ENCODE peak calls at places on chromosome 22, in ten cellular contexts. One of them, this sample, is unnamed.

GRCh38 chr22:18109410-18110193 is 1.0 kb upstream of the TUBA8 start:
- DNase-seq in upper lobe of right lung: no peak
- DNase-seq in pancreas: no peak
- DNase-seq in heart right ventricle: no peak
- DNase-seq in heart left ventricle: no peak
- DNase-seq in fibroblast of lung: no peak
- DNase-seq in breast epithelium: no peak
- DNase-seq in cardiac muscle cell: no peak
- DNase-seq in brain microvascular endothelial cell: no peak
- DNase-seq in body of pancreas: no peak
- DNase-seq in this sample: no peak

GRCh38 chr22:20456064-20456721 is 18.6 kb upstream of the SCARF2 start:
- DNase-seq in heart right ventricle: peak; percentile 75
- DNase-seq in upper lobe of right lung: peak; percentile 82
- DNase-seq in brain microvascular endothelial cell: peak; percentile 64
- DNase-seq in fibroblast of lung: peak; percentile 83
- DNase-seq in pancreas: no peak
- DNase-seq in breast epithelium: no peak
- DNase-seq in body of pancreas: peak; percentile 74
- DNase-seq in cardiac muscle cell: peak; percentile 87
- DNase-seq in heart left ventricle: peak; percentile 79
- DNase-seq in this sample: peak; percentile 76

GRCh38 chr22:20127318-20127868 is 4.2 kb upstream of the ZDHHC8 start:
- DNase-seq in heart left ventricle: no peak
- DNase-seq in cardiac muscle cell: no peak
- DNase-seq in breast epithelium: no peak
- DNase-seq in brain microvascular endothelial cell: no peak
- DNase-seq in heart right ventricle: no peak
- DNase-seq in pancreas: no peak
- DNase-seq in upper lobe of right lung: no peak
- DNase-seq in fibroblast of lung: no peak
- DNase-seq in body of pancreas: no peak
- DNase-seq in this sample: no peak

GRCh38 chr22:44693756-44694155 is 8.2 kb upstream of the PRR5 start:
- DNase-seq in cardiac muscle cell: no peak
- DNase-seq in body of pancreas: no peak
- DNase-seq in brain microvascular endothelial cell: no peak
- DNase-seq in upper lobe of right lung: no peak
- DNase-seq in heart right ventricle: no peak
- DNase-seq in breast epithelium: no peak
- DNase-seq in fibroblast of lung: no peak
- DNase-seq in heart left ventricle: no peak
- DNase-seq in pancreas: no peak
- DNase-seq in this sample: no peak

GRCh38 chr22:41197808-41198585 is 7.1 kb upstream of the L3MBTL2 start:
- DNase-seq in heart right ventricle: no peak
- DNase-seq in cardiac muscle cell: peak; percentile 41
- DNase-seq in heart left ventricle: peak; percentile 56
- DNase-seq in pancreas: peak; percentile 53
- DNase-seq in body of pancreas: peak; percentile 45
- DNase-seq in fibroblast of lung: peak; percentile 27
- DNase-seq in brain microvascular endothelial cell: no peak
- DNase-seq in breast epithelium: no peak
- DNase-seq in upper lobe of right lung: peak; percentile 73
- DNase-seq in this sample: peak; percentile 47

GRCh38 chr22:43308451-43309235 is 34.5 kb downstream of the SCUBE1 start:
- DNase-seq in cardiac muscle cell: no peak
- DNase-seq in brain microvascular endothelial cell: no peak
- DNase-seq in breast epithelium: no peak
- DNase-seq in upper lobe of right lung: no peak
- DNase-seq in heart left ventricle: no peak
- DNase-seq in heart right ventricle: no peak
- DNase-seq in body of pancreas: no peak
- DNase-seq in fibroblast of lung: no peak
- DNase-seq in pancreas: no peak
- DNase-seq in this sample: no peak

GRCh38 chr22:21444701-21445436 is 22.3 kb upstream of the TMEM191C start:
- DNase-seq in heart right ventricle: peak; percentile 1
- DNase-seq in upper lobe of right lung: peak; percentile 52
- DNase-seq in heart left ventricle: no peak
- DNase-seq in pancreas: peak; percentile 17
- DNase-seq in cardiac muscle cell: no peak
- DNase-seq in brain microvascular endothelial cell: no peak
- DNase-seq in fibroblast of lung: no peak
- DNase-seq in body of pancreas: peak; percentile 1
- DNase-seq in breast epithelium: peak; percentile 35
- DNase-seq in this sample: peak; percentile 28

GRCh38 chr22:31618471-31619176 is 43.4 kb downstream of the PISD start:
- DNase-seq in upper lobe of right lung: no peak
- DNase-seq in body of pancreas: no peak
- DNase-seq in fibroblast of lung: no peak
- DNase-seq in breast epithelium: no peak
- DNase-seq in heart right ventricle: no peak
- DNase-seq in heart left ventricle: no peak
- DNase-seq in cardiac muscle cell: no peak
- DNase-seq in pancreas: no peak
- DNase-seq in brain microvascular endothelial cell: no peak
- DNase-seq in this sample: no peak

GRCh38 chr22:33110562-33111163 is 52.5 kb upstream of the SYN3 start:
- DNase-seq in cardiac muscle cell: no peak
- DNase-seq in body of pancreas: no peak
- DNase-seq in heart right ventricle: no peak
- DNase-seq in heart left ventricle: no peak
- DNase-seq in upper lobe of right lung: no peak
- DNase-seq in breast epithelium: no peak
- DNase-seq in brain microvascular endothelial cell: no peak
- DNase-seq in fibroblast of lung: no peak
- DNase-seq in pancreas: no peak
- DNase-seq in this sample: no peak

GRCh38 chr22:27420186-27420816 is 381.3 kb downstream of the MN1 start:
- DNase-seq in brain microvascular endothelial cell: no peak
- DNase-seq in upper lobe of right lung: no peak
- DNase-seq in heart right ventricle: no peak
- DNase-seq in body of pancreas: no peak
- DNase-seq in breast epithelium: no peak
- DNase-seq in heart left ventricle: no peak
- DNase-seq in cardiac muscle cell: no peak
- DNase-seq in fibroblast of lung: peak; percentile 49
- DNase-seq in pancreas: no peak
- DNase-seq in this sample: no peak
- H3K27ac ChIP-seq in brain microvascular endothelial cell: peak overlapping the region; percentile 79
- H3K27ac ChIP-seq in upper lobe of right lung: no peak overlapping the region
- H3K27ac ChIP-seq in heart right ventricle: peak overlapping the region; percentile 80
- H3K27ac ChIP-seq in body of pancreas: peak overlapping the region; percentile 82
- H3K27ac ChIP-seq in breast epithelium: peak overlapping the region; percentile 80
- H3K27ac ChIP-seq in heart left ventricle: peak overlapping the region; percentile 9
- H3K27ac ChIP-seq in cardiac muscle cell: no peak overlapping the region
- H3K27ac ChIP-seq in fibroblast of lung: peak overlapping the region; percentile 23
- H3K27ac ChIP-seq in pancreas: peak overlapping the region; percentile 68
- H3K27ac ChIP-seq in this sample: no peak overlapping the region

GRCh38 chr22:23238707-23239106 is 58.4 kb downstream of the BCR start:
- DNase-seq in upper lobe of right lung: no peak
- DNase-seq in brain microvascular endothelial cell: no peak
- DNase-seq in heart right ventricle: no peak
- DNase-seq in cardiac muscle cell: no peak
- DNase-seq in pancreas: no peak
- DNase-seq in body of pancreas: no peak
- DNase-seq in fibroblast of lung: no peak
- DNase-seq in heart left ventricle: peak; percentile 21
- DNase-seq in breast epithelium: no peak
- DNase-seq in this sample: no peak

GRCh38 chr22:23239429-23239828 is 59.1 kb downstream of the BCR start:
- DNase-seq in cardiac muscle cell: no peak
- DNase-seq in heart left ventricle: peak; percentile 13
- DNase-seq in body of pancreas: no peak
- DNase-seq in brain microvascular endothelial cell: no peak
- DNase-seq in fibroblast of lung: no peak
- DNase-seq in upper lobe of right lung: no peak
- DNase-seq in breast epithelium: no peak
- DNase-seq in heart right ventricle: no peak
- DNase-seq in pancreas: no peak
- DNase-seq in this sample: no peak

GRCh38 chr22:23241562-23242472 is 61.5 kb downstream of the BCR start:
- DNase-seq in cardiac muscle cell: no peak
- DNase-seq in breast epithelium: no peak
- DNase-seq in heart right ventricle: no peak
- DNase-seq in body of pancreas: no peak
- DNase-seq in pancreas: no peak
- DNase-seq in upper lobe of right lung: no peak
- DNase-seq in fibroblast of lung: no peak
- DNase-seq in brain microvascular endothelial cell: no peak
- DNase-seq in heart left ventricle: peak; percentile 21
- DNase-seq in this sample: no peak

GRCh38 chr22:23242473-23243001 is 62.2 kb downstream of the BCR start:
- DNase-seq in upper lobe of right lung: no peak
- DNase-seq in cardiac muscle cell: peak; percentile 64
- DNase-seq in heart left ventricle: peak; percentile 4
- DNase-seq in pancreas: no peak
- DNase-seq in breast epithelium: no peak
- DNase-seq in body of pancreas: no peak
- DNase-seq in brain microvascular endothelial cell: peak; percentile 55
- DNase-seq in fibroblast of lung: peak; percentile 58
- DNase-seq in heart right ventricle: no peak
- DNase-seq in this sample: no peak

GRCh38 chr22:23240639-23241389 is 60.5 kb downstream of the BCR start:
- DNase-seq in cardiac muscle cell: no peak
- DNase-seq in heart right ventricle: no peak
- DNase-seq in pancreas: no peak
- DNase-seq in upper lobe of right lung: no peak
- DNase-seq in body of pancreas: no peak
- DNase-seq in brain microvascular endothelial cell: no peak
- DNase-seq in breast epithelium: no peak
- DNase-seq in heart left ventricle: peak; percentile 26
- DNase-seq in fibroblast of lung: no peak
- DNase-seq in this sample: no peak
- TF ChIP-seq CTCF in cardiac muscle cell: peak; percentile 35
- TF ChIP-seq CTCF in heart right ventricle: no peak
- TF ChIP-seq CTCF in pancreas: no peak
- TF ChIP-seq CTCF in upper lobe of right lung: peak; percentile 41
- TF ChIP-seq CTCF in body of pancreas: peak; percentile 12
- TF ChIP-seq CTCF in brain microvascular endothelial cell: peak; percentile 60
- TF ChIP-seq CTCF in breast epithelium: no peak
- TF ChIP-seq CTCF in heart left ventricle: no peak
- TF ChIP-seq CTCF in fibroblast of lung: peak; percentile 25
- TF ChIP-seq CTCF in this sample: no peak

GRCh38 chr22:46021577-46021976 is 44.6 kb upstream of the WNT7B start:
- DNase-seq in breast epithelium: peak; percentile 14
- DNase-seq in cardiac muscle cell: no peak
- DNase-seq in fibroblast of lung: no peak
- DNase-seq in heart right ventricle: no peak
- DNase-seq in heart left ventricle: no peak
- DNase-seq in upper lobe of right lung: peak; percentile 29
- DNase-seq in body of pancreas: no peak
- DNase-seq in brain microvascular endothelial cell: no peak
- DNase-seq in pancreas: no peak
- DNase-seq in this sample: no peak

GRCh38 chr22:46018859-46019258 is 41.9 kb upstream of the WNT7B start:
- DNase-seq in breast epithelium: peak; percentile 17
- DNase-seq in heart left ventricle: no peak
- DNase-seq in brain microvascular endothelial cell: no peak
- DNase-seq in fibroblast of lung: no peak
- DNase-seq in pancreas: no peak
- DNase-seq in cardiac muscle cell: no peak
- DNase-seq in heart right ventricle: no peak
- DNase-seq in upper lobe of right lung: no peak
- DNase-seq in body of pancreas: no peak
- DNase-seq in this sample: no peak

GRCh38 chr22:46017166-46017565 is 40.2 kb upstream of the WNT7B start:
- DNase-seq in body of pancreas: no peak
- DNase-seq in heart right ventricle: no peak
- DNase-seq in fibroblast of lung: peak; percentile 78
- DNase-seq in brain microvascular endothelial cell: no peak
- DNase-seq in cardiac muscle cell: no peak
- DNase-seq in breast epithelium: no peak
- DNase-seq in pancreas: no peak
- DNase-seq in heart left ventricle: no peak
- DNase-seq in upper lobe of right lung: no peak
- DNase-seq in this sample: no peak

GRCh38 chr22:46022881-46023512 is 46.0 kb upstream of the WNT7B start:
- DNase-seq in pancreas: peak; percentile 13
- DNase-seq in brain microvascular endothelial cell: no peak
- DNase-seq in fibroblast of lung: no peak
- DNase-seq in breast epithelium: no peak
- DNase-seq in cardiac muscle cell: no peak
- DNase-seq in body of pancreas: no peak
- DNase-seq in upper lobe of right lung: no peak
- DNase-seq in heart right ventricle: no peak
- DNase-seq in heart left ventricle: no peak
- DNase-seq in this sample: no peak

GRCh38 chr22:46019351-46019750 is 42.4 kb upstream of the WNT7B start:
- DNase-seq in pancreas: peak; percentile 5
- DNase-seq in cardiac muscle cell: no peak
- DNase-seq in body of pancreas: no peak
- DNase-seq in heart right ventricle: no peak
- DNase-seq in fibroblast of lung: no peak
- DNase-seq in heart left ventricle: no peak
- DNase-seq in breast epithelium: peak; percentile 19
- DNase-seq in brain microvascular endothelial cell: no peak
- DNase-seq in upper lobe of right lung: no peak
- DNase-seq in this sample: no peak
- H3K27ac ChIP-seq in pancreas: no peak overlapping the region
- H3K27ac ChIP-seq in cardiac muscle cell: no peak overlapping the region
- H3K27ac ChIP-seq in body of pancreas: no peak overlapping the region
- H3K27ac ChIP-seq in heart right ventricle: no peak overlapping the region
- H3K27ac ChIP-seq in fibroblast of lung: no peak overlapping the region
- H3K27ac ChIP-seq in heart left ventricle: no peak overlapping the region
- H3K27ac ChIP-seq in breast epithelium: peak overlapping the region; percentile 21
- H3K27ac ChIP-seq in brain microvascular endothelial cell: no peak overlapping the region
- H3K27ac ChIP-seq in upper lobe of right lung: no peak overlapping the region
- H3K27ac ChIP-seq in this sample: no peak overlapping the region

GRCh38 chr22:37258005-37258790 is 14.1 kb upstream of the RAC2 start:
- DNase-seq in body of pancreas: no peak
- DNase-seq in brain microvascular endothelial cell: no peak
- DNase-seq in upper lobe of right lung: peak; percentile 11
- DNase-seq in heart left ventricle: no peak
- DNase-seq in heart right ventricle: no peak
- DNase-seq in pancreas: no peak
- DNase-seq in cardiac muscle cell: no peak
- DNase-seq in breast epithelium: no peak
- DNase-seq in fibroblast of lung: no peak
- DNase-seq in this sample: no peak

GRCh38 chr22:37260396-37260795 is 16.3 kb upstream of the RAC2 start:
- DNase-seq in heart left ventricle: no peak
- DNase-seq in fibroblast of lung: no peak
- DNase-seq in body of pancreas: no peak
- DNase-seq in breast epithelium: no peak
- DNase-seq in cardiac muscle cell: no peak
- DNase-seq in pancreas: no peak
- DNase-seq in upper lobe of right lung: peak; percentile 46
- DNase-seq in brain microvascular endothelial cell: no peak
- DNase-seq in heart right ventricle: no peak
- DNase-seq in this sample: no peak

GRCh38 chr22:37260939-37261338 is 16.9 kb upstream of the RAC2 start:
- DNase-seq in heart left ventricle: peak; percentile 56
- DNase-seq in cardiac muscle cell: peak; percentile 79
- DNase-seq in pancreas: no peak
- DNase-seq in breast epithelium: no peak
- DNase-seq in upper lobe of right lung: peak; percentile 73
- DNase-seq in heart right ventricle: peak; percentile 50
- DNase-seq in brain microvascular endothelial cell: peak; percentile 37
- DNase-seq in body of pancreas: peak; percentile 63
- DNase-seq in fibroblast of lung: peak; percentile 40
- DNase-seq in this sample: no peak

GRCh38 chr22:37258810-37259472 is 14.9 kb upstream of the RAC2 start:
- DNase-seq in upper lobe of right lung: peak; percentile 16
- DNase-seq in pancreas: no peak
- DNase-seq in heart right ventricle: no peak
- DNase-seq in heart left ventricle: no peak
- DNase-seq in cardiac muscle cell: no peak
- DNase-seq in brain microvascular endothelial cell: no peak
- DNase-seq in body of pancreas: no peak
- DNase-seq in breast epithelium: no peak
- DNase-seq in fibroblast of lung: no peak
- DNase-seq in this sample: no peak

GRCh38 chr22:37259540-37260029 is 15.5 kb upstream of the RAC2 start:
- DNase-seq in fibroblast of lung: peak; percentile 61
- DNase-seq in body of pancreas: no peak
- DNase-seq in pancreas: no peak
- DNase-seq in breast epithelium: no peak
- DNase-seq in heart left ventricle: no peak
- DNase-seq in brain microvascular endothelial cell: peak; percentile 53
- DNase-seq in upper lobe of right lung: peak; percentile 52
- DNase-seq in cardiac muscle cell: peak; percentile 68
- DNase-seq in heart right ventricle: no peak
- DNase-seq in this sample: no peak
- TF ChIP-seq CTCF in fibroblast of lung: peak; percentile 79
- TF ChIP-seq CTCF in body of pancreas: peak; percentile 20
- TF ChIP-seq CTCF in pancreas: no peak
- TF ChIP-seq CTCF in breast epithelium: no peak
- TF ChIP-seq CTCF in heart left ventricle: peak; percentile 17
- TF ChIP-seq CTCF in brain microvascular endothelial cell: peak; percentile 81
- TF ChIP-seq CTCF in upper lobe of right lung: peak; percentile 34
- TF ChIP-seq CTCF in cardiac muscle cell: peak; percentile 80
- TF ChIP-seq CTCF in heart right ventricle: peak; percentile 24
- TF ChIP-seq CTCF in this sample: peak; percentile 56

This sample was measured in CD4-positive, alpha-beta T cell.